ENCODE peak calls at places on chromosomes 11 and 22, in four cellular contexts. E is GM12878, Z is HepG2, S is K562. Q is an unnamed sample.

GRCh38 chr11:76288166-76288978 is 82.1 kb upstream of the WNT11 start:
- DNase-seq in Z (no peak), S (no peak), E (no peak), Q (no peak)

GRCh38 chr11:108204376-108204775 is 18.1 kb downstream of the NPAT start:
- DNase-seq in S (no peak), E (no peak), Z (no peak), Q (no peak)

GRCh38 chr11:69372589-69373250 is 78.8 kb downstream of the MYEOV start:
- DNase-seq in S (no peak), Z (no peak), E (no peak), Q (no peak)

GRCh38 chr11:111935331-111936044 is 1.7 kb upstream of the DIXDC1 start:
- DNase-seq in S (no peak), Z (peak; percentile 94), E (no peak), Q (no peak)

GRCh38 chr11:1864831-1865665 is 12.2 kb downstream of the LSP1 start:
- DNase-seq in Z (no peak), S (no peak), E (no peak), Q (no peak)

GRCh38 chr11:131932584-131933360 is 562.4 kb downstream of the NTM start:
- DNase-seq in E (no peak), Z (no peak), S (no peak), Q (no peak)

GRCh38 chr11:122422707-122423106 is 232.8 kb upstream of the UBASH3B start:
- DNase-seq in E (no peak), Z (no peak), S (no peak), Q (no peak)

GRCh38 chr11:61028135-61028729 is 56.8 kb downstream of the CD6 start:
- DNase-seq in Z (no peak), S (no peak), E (peak; percentile 76), Q (no peak)

GRCh38 chr11:67415501-67416304 is at the start of gene CARNS1:
- DNase-seq in Z (no peak), E (no peak), S (no peak), Q (no peak)

GRCh38 chr11:34492806-34493414 is 20.7 kb downstream of the ELF5 start:
- DNase-seq in E (no peak), Z (peak; percentile 68), S (peak; percentile 58), Q (peak; percentile 56)

GRCh38 chr11:42812408-42812807 is 499.4 kb upstream of the API5 start:
- DNase-seq in S (no peak), Z (no peak), E (no peak), Q (no peak)

GRCh38 chr11:34790620-34791019 is 125.6 kb downstream of the APIP start:
- DNase-seq in Z (no peak), E (no peak), S (no peak), Q (no peak)

GRCh38 chr22:45064313-45065268 is 54.8 kb upstream of the PHF21B start:
- DNase-seq in E (peak; percentile 7), Z (no peak), S (no peak), Q (no peak)

GRCh38 chr11:45087761-45088160 is 58.7 kb upstream of the PRDM11 start:
- DNase-seq in E (no peak), Z (no peak), S (no peak), Q (no peak)

GRCh38 chr22:23070418-23071162 is at the start of gene GNAZ:
- DNase-seq in Z (no peak), S (peak; percentile 87), E (no peak), Q (peak; percentile 70)

GRCh38 chr22:22375586-22376351 is 131.2 kb downstream of the VPREB1 start:
- DNase-seq in E (no peak), S (peak; percentile 32), Z (no peak), Q (no peak)

GRCh38 chr11:1890856-1891830 is 552 bp downstream of the PRR33 start:
- DNase-seq in Z (no peak), E (no peak), S (no peak), Q (no peak)

GRCh38 chr11:67652965-67653845 is 2.7 kb upstream of the ACY3 start:
- DNase-seq in Z (no peak), S (no peak), E (no peak), Q (no peak)

GRCh38 chr22:46551996-46552395 is 14.6 kb upstream of the CELSR1 start:
- DNase-seq in Z (no peak), S (no peak), E (no peak), Q (no peak)

GRCh38 chr11:69162505-69162904 is 6.8 kb downstream of the SMIM38 start:
- DNase-seq in S (no peak), Z (no peak), E (no peak), Q (no peak)

GRCh38 chr22:41524283-41524682 is 20.0 kb downstream of the POLR3H start:
- DNase-seq in S (no peak), Z (no peak), E (no peak), Q (no peak)

GRCh38 chr11:67996622-67997459 is 7.1 kb downstream of the UNC93B1 start:
- DNase-seq in S (peak; percentile 95), Z (no peak), E (no peak), Q (peak; percentile 93)

GRCh38 chr11:87870081-87870480 is 305.2 kb downstream of the RAB38 start:
- DNase-seq in S (no peak), E (no peak), Z (no peak), Q (no peak)

GRCh38 chr11:44596541-44597276 is 31.2 kb downstream of the CD82 start:
- DNase-seq in E (peak; percentile 84), S (no peak), Z (no peak), Q (no peak)

GRCh38 chr11:64763804-64764611 is 4.2 kb upstream of the PYGM start:
- DNase-seq in Z (no peak), S (no peak), E (no peak), Q (no peak)

GRCh38 chr22:37263966-37264887 is 18.1 kb upstream of the CYTH4 start:
- DNase-seq in S (no peak), E (no peak), Z (no peak), Q (no peak)

GRCh38 chr22:18090286-18090685 is 12.5 kb downstream of the PEX26 start:
- DNase-seq in S (no peak), Z (no peak), E (no peak), Q (no peak)

GRCh38 chr11:111416231-111416960 is 37.3 kb upstream of the POU2AF1 start:
- DNase-seq in S (no peak), Z (no peak), E (no peak), Q (no peak)

GRCh38 chr11:116109228-116109627 is 605.0 kb upstream of the CADM1 start:
- DNase-seq in E (no peak), S (peak; percentile 15), Z (no peak), Q (peak; percentile 17)

GRCh38 chr11:17898782-17899181 is 114.1 kb downstream of the SERGEF start:
- DNase-seq in Z (no peak), E (no peak), S (no peak), Q (no peak)

GRCh38 chr11:103486609-103487008 is 377.4 kb downstream of the DYNC2H1 start:
- DNase-seq in Z (no peak), E (no peak), S (no peak), Q (no peak)

GRCh38 chr22:22877523-22878210 is 9.9 kb upstream of the IGLL5 start:
- DNase-seq in E (no peak), Z (peak; percentile 46), S (no peak), Q (peak; percentile 89)

GRCh38 chr11:11814614-11815452 is 26.9 kb upstream of the USP47 start:
- DNase-seq in Z (no peak), S (peak; percentile 22), E (no peak), Q (no peak)

GRCh38 chr11:119087747-119088241 is 3.1 kb downstream of the HMBS start:
- DNase-seq in S (peak; percentile 88), Z (no peak), E (no peak), Q (no peak)
- TF ChIP-seq TARDBP in S (peak; percentile 87), Z (no peak), E (no peak), Q (no peak)

GRCh38 chr11:117868815-117869642 is 7.4 kb downstream of the FXYD6 start:
- DNase-seq in S (no peak), Z (no peak), E (no peak), Q (no peak)
- TF ChIP-seq TARDBP in S (no peak), Z (no peak), E (no peak), Q (no peak)

GRCh38 chr11:121191787-121192186 is 90.7 kb downstream of the TECTA start:
- DNase-seq in Z (no peak), S (no peak), E (no peak), Q (no peak)

GRCh38 chr11:121198491-121198890 is 94.1 kb upstream of the SC5D start:
- DNase-seq in Z (no peak), S (no peak), E (no peak), Q (no peak)

GRCh38 chr11:121199516-121199915 is 93.1 kb upstream of the SC5D start:
- DNase-seq in S (no peak), E (no peak), Z (no peak), Q (no peak)

GRCh38 chr11:121194731-121195596 is 93.9 kb downstream of the TECTA start:
- DNase-seq in E (peak; percentile 31), Z (peak; percentile 59), S (peak; percentile 62), Q (peak; percentile 69)
- TF ChIP-seq TARDBP in E (no peak), Z (no peak), S (no peak), Q (no peak)

GRCh38 chr11:36237341-36237740 is 51.9 kb downstream of the COMMD9 start:
- DNase-seq in S (no peak), Z (no peak), E (no peak), Q (no peak)

GRCh38 chr11:36233226-36233625 is 56.0 kb downstream of the COMMD9 start:
- DNase-seq in S (no peak), E (no peak), Z (no peak), Q (no peak)

GRCh38 chr11:36238881-36239280 is 50.3 kb downstream of the COMMD9 start:
- DNase-seq in S (no peak), E (no peak), Z (no peak), Q (no peak)

GRCh38 chr11:36234825-36235224 is 54.4 kb downstream of the COMMD9 start:
- DNase-seq in S (peak; percentile 18), E (no peak), Z (no peak), Q (no peak)

DNA sequence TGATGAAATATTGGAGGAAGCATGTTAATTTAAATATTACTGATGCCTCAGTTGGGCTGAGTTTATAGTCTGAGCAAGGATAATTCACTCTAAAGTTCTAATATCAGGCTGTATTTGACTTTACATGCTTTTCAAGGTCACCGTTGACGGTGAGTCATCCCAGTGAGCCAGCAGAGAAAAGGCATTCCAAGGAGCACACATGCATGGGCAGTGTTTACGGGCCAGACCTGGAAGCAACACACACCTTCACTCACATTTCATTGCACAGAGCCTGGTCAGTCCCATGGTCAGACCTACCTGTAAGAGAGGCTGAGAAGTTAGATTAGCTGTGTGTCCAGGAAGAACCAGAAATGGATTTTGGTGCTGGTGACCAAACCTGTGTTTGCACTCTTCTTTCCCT is 53.5 kb downstream of the COMMD9 start:
- DNase-seq in E (no peak), Z (peak; percentile 5), S (no peak), Q (no peak)
- TF ChIP-seq TARDBP in E (no peak), Z (no peak), S (no peak), Q (no peak)

GRCh38 chr22:27476729-27477128 is 324.8 kb downstream of the MN1 start:
- DNase-seq in Z (no peak), E (no peak), S (no peak), Q (no peak)
- TF ChIP-seq TARDBP in Z (no peak), E (no peak), S (no peak), Q (no peak)

DNA sequence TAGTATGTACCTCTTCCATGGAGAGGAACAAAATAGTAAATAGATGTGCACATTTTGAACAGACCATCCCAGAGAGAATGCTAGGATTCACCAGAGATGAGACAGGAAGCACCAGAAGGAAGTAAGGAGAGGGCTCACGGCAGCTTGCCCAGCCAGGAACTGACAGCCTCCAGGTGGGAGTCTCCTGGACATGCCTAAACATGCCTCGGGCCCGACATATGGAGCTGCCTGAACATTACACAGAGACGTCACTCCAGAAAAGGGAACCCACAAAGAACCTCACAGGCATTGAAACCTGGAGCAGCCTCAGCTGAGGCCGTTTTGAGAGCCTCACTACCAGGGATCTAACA is 67.4 kb downstream of the BRD1 start:
- DNase-seq in Z (no peak), S (no peak), E (peak; percentile 40), Q (no peak)
- TF ChIP-seq TARDBP in Z (no peak), S (no peak), E (no peak), Q (no peak)